ENCODE peak calls at places on chromosomes 16 and 17, in six cellular contexts. F is adipocyte, S is right cardiac atrium, G is gastrocnemius medialis, T is hepatocyte, K is ovary. J is an unnamed sample. For H3K4me1 and H3K27me3, the result is how much of the 10 kb centered on the place peaks cover.

GRCh38 chr16:51994597-51994996 is 552.3 kb downstream of the TOX3 start:
- DNase-seq in G (no peak), F (no peak), K (no peak), S (no peak), T (peak), J (no peak)

GRCh38 chr16:68257251-68257905 is 6.9 kb upstream of the SLC7A6 start:
- DNase-seq in G (peak), F (no peak), S (no peak), K (no peak), T (no peak), J (no peak)

GRCh38 chr17:61397086-61397842 is 2.4 kb upstream of the TBX2 start:
- DNase-seq in G (no peak), K (no peak), F (peak), T (peak), S (peak), J (peak)

GRCh38 chr17:81429813-81430510 is 34.7 kb downstream of the BAHCC1 start:
- DNase-seq in S (peak), K (peak), G (no peak), T (peak), F (peak), J (no peak)

GRCh38 chr17:27807567-27808470 is 7.5 kb upstream of the NOS2 start:
- DNase-seq in G (no peak), T (peak), S (peak), F (no peak), K (no peak), J (no peak)

GRCh38 chr16:71722801-71723536 is 1.5 kb downstream of the PHLPP2 start:
- DNase-seq in S (peak), G (peak), F (peak), K (peak), T (peak), J (peak)

GRCh38 chr17:78359216-78359935 is 501 bp downstream of the SOCS3 start:
- DNase-seq in G (no peak), T (no peak), F (peak), K (no peak), S (peak), J (no peak)

GRCh38 chr16:66622863-66623262 is 18.4 kb downstream of the CMTM3 start:
- DNase-seq in G (no peak), K (no peak), S (no peak), T (no peak), F (no peak), J (no peak)

GRCh38 chr17:8072727-8073461 is 14.6 kb downstream of the ALOX12B start:
- DNase-seq in T (peak), G (no peak), F (peak), K (no peak), S (peak), J (no peak)

GRCh38 chr16:27698266-27698665 is 148.3 kb downstream of the KATNIP start:
- DNase-seq in G (no peak), K (peak), F (no peak), T (no peak), S (peak), J (peak)

GRCh38 chr16:68310441-68311315 is at the start of the genes PRMT7 and SLC7A6OS:
- DNase-seq in K (peak), S (peak), T (peak), F (peak), G (peak), J (peak)

GRCh38 chr16:28838558-28838918 is 7.6 kb downstream of the TUFM start:
- DNase-seq in K (no peak), S (no peak), T (no peak), G (no peak), F (no peak), J (no peak)

GRCh38 chr16:11097094-11097781 is 152.9 kb downstream of the CLEC16A start:
- DNase-seq in F (no peak), T (no peak), G (no peak), K (no peak), S (no peak), J (no peak)
- H3K4me1 ChIP-seq in F (under half), T (under half), G (under half), K (under half), S (under half), J (under half)

DNA sequence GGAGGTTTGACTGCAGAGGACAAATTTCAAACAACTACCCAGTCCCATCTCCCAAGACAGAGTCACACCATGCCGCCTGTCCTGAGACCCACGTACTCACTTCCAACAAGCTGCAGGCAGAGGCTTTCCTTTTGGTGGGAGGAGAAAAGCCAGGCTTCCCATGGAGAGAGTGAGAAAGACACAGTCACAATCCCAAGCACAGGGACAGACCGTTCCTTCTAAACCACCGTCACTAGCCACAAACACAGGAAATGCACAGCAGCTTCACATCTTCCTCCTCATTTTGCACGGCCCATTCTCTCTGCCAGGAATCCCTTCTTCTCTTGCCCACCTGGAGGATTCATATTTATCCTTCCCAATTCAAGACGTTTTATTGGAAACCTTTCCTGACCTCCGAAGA is 87.8 kb downstream of the XYLT1 start:
- DNase-seq in G (no peak), S (no peak), K (no peak), F (no peak), T (no peak), J (no peak)
- H3K4me3 ChIP-seq in G (no peak), S (no peak), K (no peak), F (no peak), T (no peak), J (no peak)

DNA sequence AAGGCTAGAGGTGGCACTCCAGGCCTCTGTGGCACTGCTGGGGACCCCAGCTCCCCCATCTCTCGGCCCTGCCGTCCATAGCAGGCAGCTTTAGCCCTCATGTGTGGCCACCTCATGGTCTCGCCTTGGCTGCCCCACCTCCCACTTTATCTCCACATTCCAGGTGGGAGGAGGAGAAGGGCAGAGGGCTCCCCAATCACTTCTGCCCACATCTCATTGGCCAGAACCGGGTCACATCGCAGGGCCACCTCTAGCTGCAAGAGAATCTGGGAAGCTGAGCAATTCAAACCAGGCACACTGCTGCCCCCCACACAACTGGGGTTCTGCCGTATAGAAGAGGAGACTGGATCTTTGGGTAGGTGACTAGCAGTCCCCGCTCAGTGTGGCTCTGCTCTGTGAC is 1.6 kb downstream of the DRC7 start:
- DNase-seq in F (no peak), K (no peak), G (no peak), T (no peak), S (no peak), J (no peak)
- H3K27me3 ChIP-seq in F (under half), K (under half), G (under half), T (under half), S (under half), J (under half)

DNA sequence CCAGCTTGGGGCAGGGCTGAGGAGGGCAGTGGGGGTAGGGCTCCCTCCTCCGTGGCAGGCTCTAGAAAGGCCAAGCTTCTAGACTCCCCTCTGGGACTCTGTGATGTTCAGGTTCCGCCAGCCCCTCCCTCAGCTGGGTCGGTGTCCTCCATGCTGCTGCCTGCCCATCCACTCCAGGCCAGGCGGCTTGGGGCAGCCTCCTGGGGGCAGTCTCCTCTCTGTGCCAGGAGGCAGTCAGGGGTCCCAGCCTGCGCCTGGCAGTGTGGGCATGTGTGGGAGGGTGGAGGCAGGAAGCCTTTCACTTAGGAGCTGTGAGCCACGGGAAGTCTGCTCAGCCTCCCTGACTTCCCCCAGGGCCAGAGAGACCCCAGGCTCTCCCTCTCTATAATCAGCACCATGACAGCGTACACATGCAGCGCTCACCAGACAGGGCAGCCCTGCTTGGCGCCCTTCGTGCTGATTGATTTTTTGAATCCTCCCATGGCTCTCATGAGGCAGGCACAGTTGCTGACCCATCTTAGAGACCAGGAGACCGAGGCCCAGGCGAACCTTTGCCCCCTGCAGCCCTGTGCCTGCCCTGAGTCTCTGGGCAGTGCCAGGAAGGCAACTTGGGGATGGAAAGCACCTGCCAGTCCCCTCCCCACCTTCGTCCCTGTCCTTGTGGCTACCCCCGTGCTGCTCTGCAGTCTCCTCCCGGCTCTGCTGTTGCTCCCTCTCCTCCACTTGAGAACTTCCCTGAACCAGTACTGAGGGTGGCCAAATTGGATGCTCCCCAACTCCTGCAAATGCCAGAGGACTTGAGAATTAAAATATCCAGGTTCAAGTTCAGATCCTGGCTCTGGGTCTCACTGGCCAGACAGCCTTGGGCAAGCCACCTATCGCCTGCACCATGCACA is 234.7 kb upstream of the GSE1 start:
- DNase-seq in G (no peak), F (no peak), K (no peak), T (no peak), S (no peak), J (no peak)
- H3K4me1 ChIP-seq in G (under half), F (half or more), K (under half), T (under half), S (under half), J (under half)

DNA sequence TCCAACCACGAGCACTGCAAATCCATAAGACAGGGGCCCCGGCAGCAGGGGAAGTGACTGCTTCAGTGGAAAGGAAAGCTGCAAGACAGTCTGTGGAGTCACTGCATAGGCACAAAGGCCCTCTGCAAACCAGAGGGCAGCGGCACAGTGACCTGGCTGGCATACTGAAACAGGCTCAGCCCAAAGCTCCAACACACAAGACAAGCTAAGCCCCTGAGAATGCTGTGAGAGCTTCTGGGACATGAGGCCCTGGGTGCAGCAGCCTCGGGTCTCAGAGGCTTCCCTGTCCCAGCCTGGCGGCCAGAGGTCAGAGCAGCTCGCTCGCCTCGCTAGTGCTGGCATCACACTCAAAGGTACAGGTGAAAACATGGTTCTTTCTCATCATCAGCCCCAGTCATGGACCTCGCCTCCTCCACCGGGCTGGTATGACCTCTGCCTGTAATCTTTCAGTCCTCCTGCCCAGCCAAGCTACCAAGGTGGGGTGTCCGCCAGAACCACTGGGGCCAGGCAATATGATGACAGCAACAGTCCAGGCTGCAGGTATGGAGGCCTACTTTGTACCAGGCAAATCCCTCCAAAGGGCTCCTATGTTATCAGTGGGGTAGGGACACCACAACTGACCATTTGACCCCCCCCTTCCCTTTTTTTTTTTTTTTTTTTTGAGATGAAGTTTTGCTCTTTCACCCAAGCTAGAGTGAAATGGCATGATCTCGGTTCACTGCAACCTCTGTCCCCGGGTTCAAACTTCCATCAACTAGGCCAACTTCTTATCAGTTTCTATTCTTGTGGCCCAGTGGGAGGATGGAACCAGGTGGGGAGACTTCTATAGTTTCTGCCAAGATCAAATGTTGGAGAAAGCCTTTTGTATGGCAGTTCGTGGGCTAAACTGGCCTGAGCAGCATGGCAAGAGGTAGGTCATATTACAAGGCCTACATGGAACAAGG is 19.2 kb downstream of the ST3GAL2 start:
- DNase-seq in K (no peak), G (no peak), F (no peak), T (no peak), S (no peak), J (no peak)
- H3K4me3 ChIP-seq in K (no peak), G (no peak), F (no peak), T (no peak), S (no peak), J (no peak)

DNA sequence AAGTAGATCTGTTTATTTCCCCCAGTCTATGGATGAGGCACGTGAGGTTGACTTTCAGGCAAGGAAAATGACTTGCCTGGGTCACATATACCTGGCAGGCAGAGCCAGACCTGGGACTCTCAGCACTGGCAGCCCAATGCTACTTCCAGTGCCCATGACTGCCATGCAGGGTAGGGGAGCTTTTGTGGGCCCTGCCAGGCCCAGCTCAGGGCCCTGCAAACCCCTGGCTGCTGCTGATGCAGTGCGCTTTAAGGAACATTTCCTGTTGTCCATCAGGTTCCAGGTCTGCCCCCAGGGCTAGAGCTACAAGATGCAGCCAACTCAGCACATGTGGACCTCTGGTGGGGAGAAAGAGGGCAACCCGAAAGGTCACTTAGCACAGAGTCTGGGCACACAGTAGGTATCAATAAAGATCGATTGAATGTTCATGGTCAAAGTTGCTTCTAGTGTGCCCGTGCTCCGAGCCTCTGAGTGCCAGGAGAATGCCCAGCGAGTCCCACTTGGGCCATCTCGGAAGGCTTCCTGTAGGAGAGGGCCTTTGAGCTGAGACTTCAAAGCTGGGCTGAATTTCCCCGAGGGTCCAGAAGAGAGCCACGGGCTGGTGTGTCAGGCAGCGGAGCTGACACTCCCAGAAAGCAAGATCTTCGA is 513 bp upstream of the TBX21 start:
- DNase-seq in K (no peak), F (no peak), G (no peak), T (no peak), S (no peak), J (peak)
- H3K27me3 ChIP-seq in K (under half), F (half or more), G (under half), T (half or more), S (under half), J (half or more)

GRCh38 chr17:17696075-17696474 is 14.8 kb downstream of the RAI1 start:
- DNase-seq in K (no peak), G (no peak), F (no peak), T (no peak), S (no peak), J (no peak)

GRCh38 chr17:17698869-17699351 is 17.7 kb downstream of the RAI1 start:
- DNase-seq in F (peak), T (no peak), K (no peak), S (peak), G (no peak), J (no peak)

GRCh38 chr17:17700251-17700969 is 19.2 kb downstream of the RAI1 start:
- DNase-seq in F (peak), S (peak), T (no peak), K (no peak), G (no peak), J (no peak)

GRCh38 chr17:17696871-17697633 is 15.8 kb downstream of the RAI1 start:
- DNase-seq in K (no peak), S (peak), G (no peak), T (no peak), F (no peak), J (no peak)

GRCh38 chr17:17698371-17698770 is 17.1 kb downstream of the RAI1 start:
- DNase-seq in K (no peak), T (no peak), G (no peak), F (no peak), S (peak), J (no peak)
- H3K4me1 ChIP-seq in K (under half), T (half or more), G (half or more), F (half or more), S (under half), J (half or more)